ENCODE peak calls at places on chromosomes 5 and 9, in five cellular contexts. M is colonic mucosa, X is astrocyte of the spinal cord, D is RWPE1, C is Caco-2. I is an unnamed sample.

GRCh38 chr5:127061956-127062355 is 11.3 kb downstream of the C5orf63 start:
- DNase-seq in C (no peak), M (no peak), D (no peak), X (peak), I (no peak)

GRCh38 chr9:38107811-38108304 is 38.8 kb upstream of the SHB start:
- DNase-seq in D (no peak), M (no peak), C (peak), X (no peak), I (no peak)

GRCh38 chr5:97538916-97539315 is 355.9 kb upstream of the RIOK2 start:
- DNase-seq in M (no peak), C (no peak), X (no peak), D (no peak), I (no peak)

GRCh38 chr5:64632251-64632650 is 58.1 kb upstream of the SHISAL2B start:
- DNase-seq in C (no peak), D (no peak), X (peak), M (no peak), I (no peak)

GRCh38 chr9:92627651-92628050 is 42.3 kb downstream of the IPPK start:
- DNase-seq in M (no peak), X (no peak), C (no peak), D (no peak), I (no peak)

GRCh38 chr5:92364986-92365550 is 982.0 kb upstream of the ARRDC3 start:
- DNase-seq in D (no peak), C (no peak), M (no peak), X (peak), I (no peak)

GRCh38 chr5:170552486-170553122 is 48.8 kb downstream of the KCNIP1 start:
- DNase-seq in C (no peak), D (no peak), X (peak), M (peak), I (no peak)

GRCh38 chr9:78566948-78567675 is 270.2 kb downstream of the PSAT1 start:
- DNase-seq in X (peak), D (peak), M (no peak), C (no peak), I (no peak)

GRCh38 chr5:138623053-138623452 is 47.9 kb upstream of the HSPA9 start:
- DNase-seq in C (no peak), D (no peak), X (no peak), M (no peak), I (no peak)

GRCh38 chr9:89619019-89619418 is 14.2 kb downstream of the GADD45G start:
- DNase-seq in M (no peak), D (no peak), C (no peak), X (no peak), I (no peak)

GRCh38 chr5:134073404-134073803 is 41.1 kb upstream of the TCF7 start:
- DNase-seq in M (no peak), C (no peak), D (no peak), X (peak), I (no peak)

GRCh38 chr9:92736816-92737606 is 27.6 kb downstream of the BICD2 start:
- DNase-seq in X (peak), D (peak), C (no peak), M (no peak), I (no peak)

DNA sequence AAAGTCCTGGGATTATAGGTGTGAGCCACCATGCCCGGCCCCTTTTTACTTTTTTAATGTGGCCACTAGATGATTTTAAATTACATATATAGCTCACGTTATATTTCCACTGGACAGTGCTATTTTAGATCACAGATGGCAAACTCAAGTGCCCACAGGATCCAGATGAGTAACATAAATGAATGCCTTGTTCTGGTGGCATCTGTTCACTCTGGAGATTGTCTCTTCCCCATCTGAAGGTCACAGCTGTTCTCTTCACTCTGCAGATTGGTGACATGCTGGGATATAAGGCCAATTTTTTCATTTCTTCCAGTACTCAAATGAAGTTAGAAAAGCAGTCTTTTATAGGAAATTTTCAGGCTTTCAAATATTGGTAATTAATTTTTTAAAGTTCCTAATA is 160.1 kb downstream of the DOCK8 start:
- DNase-seq in M (no peak), X (no peak), C (no peak), D (no peak), I (no peak)
- TF ChIP-seq CTCF in M (no peak), X (no peak), C (no peak), D (no peak), I (no peak)

GRCh38 chr5:124700930-124701458 is 45.4 kb downstream of the ZNF608 start:
- DNase-seq in X (no peak), D (no peak), C (peak), M (no peak), I (no peak)
- TF ChIP-seq CTCF in X (no peak), D (no peak), C (no peak), M (no peak), I (no peak)

GRCh38 chr5:132180134-132180745 is 47.4 kb downstream of the P4HA2 start:
- DNase-seq in D (peak), M (peak), X (peak), C (no peak), I (no peak)

GRCh38 chr5:132176543-132176945 is 51.1 kb downstream of the P4HA2 start:
- DNase-seq in X (no peak), M (no peak), C (no peak), D (no peak), I (no peak)

GRCh38 chr5:132179410-132179809 is 48.2 kb downstream of the P4HA2 start:
- DNase-seq in C (no peak), D (no peak), M (no peak), X (peak), I (no peak)

GRCh38 chr5:132177691-132178149 is 49.9 kb downstream of the P4HA2 start:
- DNase-seq in C (no peak), D (no peak), M (no peak), X (no peak), I (no peak)

GRCh38 chr5:132176987-132177386 is 50.7 kb downstream of the P4HA2 start:
- DNase-seq in M (no peak), D (no peak), X (peak), C (no peak), I (no peak)
- TF ChIP-seq CTCF in M (no peak), D (no peak), X (peak), C (no peak), I (no peak)

GRCh38 chr9:33192493-33193245 is 25.5 kb upstream of the B4GALT1 start:
- DNase-seq in C (no peak), X (no peak), D (no peak), M (no peak), I (no peak)
- TF ChIP-seq CTCF in C (no peak), X (no peak), D (no peak), M (no peak), I (no peak)

GRCh38 chr9:128579194-128579593 is 26.8 kb downstream of the SPTAN1 start:
- DNase-seq in D (no peak), M (no peak), X (no peak), C (no peak), I (no peak)

GRCh38 chr9:128575921-128576320 is 23.5 kb downstream of the SPTAN1 start:
- DNase-seq in C (no peak), D (no peak), X (peak), M (no peak), I (no peak)

GRCh38 chr9:128577206-128577605 is 24.8 kb downstream of the SPTAN1 start:
- DNase-seq in M (no peak), X (no peak), D (no peak), C (no peak), I (no peak)

GRCh38 chr9:128580731-128581130 is 28.3 kb downstream of the SPTAN1 start:
- DNase-seq in M (no peak), D (no peak), C (no peak), X (no peak), I (no peak)

GRCh38 chr9:128575469-128575868 is 23.1 kb downstream of the SPTAN1 start:
- DNase-seq in M (peak), C (no peak), X (peak), D (no peak), I (no peak)
- TF ChIP-seq CTCF in M (no peak), C (no peak), X (no peak), D (no peak), I (no peak)

GRCh38 chr9:34575775-34576592 is 13.5 kb downstream of the CNTFR start:
- DNase-seq in D (no peak), M (peak), C (no peak), X (no peak), I (no peak)
- TF ChIP-seq CTCF in D (no peak), M (no peak), C (no peak), X (no peak), I (no peak)

GRCh38 chr5:135203593-135204036 is 169.6 kb upstream of the PITX1 start:
- DNase-seq in D (no peak), C (no peak), M (no peak), X (peak), I (no peak)

GRCh38 chr5:135205616-135206349 is 171.8 kb upstream of the PITX1 start:
- DNase-seq in M (peak), X (no peak), C (no peak), D (no peak), I (peak)

GRCh38 chr5:135206862-135207261 is 172.8 kb upstream of the PITX1 start:
- DNase-seq in X (no peak), C (no peak), D (no peak), M (peak), I (no peak)

GRCh38 chr5:135203019-135203418 is 169.0 kb upstream of the PITX1 start:
- DNase-seq in C (no peak), X (no peak), D (no peak), M (no peak), I (no peak)

DNA sequence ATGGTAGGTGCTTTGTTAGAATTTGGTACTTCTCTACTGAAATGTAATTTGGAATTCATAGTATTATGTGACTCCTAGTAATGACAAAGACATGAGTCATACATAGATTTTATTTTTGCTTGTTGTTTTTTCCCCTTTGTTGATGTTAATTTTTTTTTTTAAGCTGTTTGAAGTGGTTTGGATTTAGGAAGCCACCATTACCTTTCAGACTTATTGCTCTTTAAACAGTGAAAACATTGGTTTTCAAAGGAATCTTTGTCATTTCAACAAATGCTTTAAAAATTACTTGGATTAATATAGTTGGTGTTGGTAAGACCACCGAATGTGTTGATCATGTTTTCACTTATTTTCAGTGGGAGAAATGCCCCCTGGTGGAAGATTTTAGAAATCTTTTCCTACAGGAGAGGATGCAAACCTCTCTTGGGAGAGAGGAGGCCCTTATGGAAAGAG is 170.1 kb upstream of the PITX1 start:
- DNase-seq in X (peak), M (peak), C (no peak), D (no peak), I (no peak)
- TF ChIP-seq CTCF in X (peak), M (peak), C (peak), D (peak), I (peak)

GRCh38 chr5:112691341-112691685 is 46.4 kb upstream of the APC start:
- DNase-seq in X (no peak), M (no peak), C (no peak), D (no peak), I (no peak)
- TF ChIP-seq CTCF in X (no peak), M (no peak), C (no peak), D (no peak), I (no peak)

GRCh38 chr5:35247645-35248034 is 17.4 kb upstream of the PRLR start:
- DNase-seq in X (peak), D (peak), C (no peak), M (no peak), I (no peak)

GRCh38 chr5:35246928-35247644 is 16.8 kb upstream of the PRLR start:
- DNase-seq in X (peak), M (peak), D (no peak), C (no peak), I (no peak)

GRCh38 chr5:35244171-35244570 is 13.9 kb upstream of the PRLR start:
- DNase-seq in D (no peak), X (no peak), M (no peak), C (no peak), I (no peak)

GRCh38 chr5:35248843-35249780 is 18.8 kb upstream of the PRLR start:
- DNase-seq in X (peak), M (no peak), C (no peak), D (no peak), I (no peak)

DNA sequence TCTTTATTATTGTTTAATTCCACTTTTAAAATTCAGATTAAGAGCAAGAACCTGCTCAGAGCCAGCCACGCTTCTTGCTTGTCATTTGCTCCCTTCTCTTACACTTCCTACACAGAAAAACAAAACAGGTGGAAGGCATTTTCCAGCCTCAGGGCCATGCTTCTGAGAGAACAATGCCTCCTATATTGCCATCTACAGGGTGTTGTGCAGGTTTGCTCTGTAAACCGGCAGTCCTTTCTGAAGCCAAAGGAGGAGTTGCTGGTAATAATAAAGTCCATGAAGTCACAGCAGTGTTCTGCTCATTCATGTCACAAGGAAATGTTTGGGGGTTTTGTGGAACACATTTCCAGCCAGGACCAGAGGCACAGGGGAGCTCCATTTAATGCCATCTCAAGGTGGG is 16.1 kb upstream of the PRLR start:
- DNase-seq in D (no peak), C (no peak), X (no peak), M (peak), I (no peak)
- TF ChIP-seq CTCF in D (no peak), C (no peak), X (no peak), M (peak), I (peak)